ENCODE peak calls at places on chromosome 2, in nine cellular contexts. A is tibial artery, W is suprapubic skin, J is A549, T is left ventricle myocardium inferior, R is neural progenitor cell, H is RWPE2, Z is PC-3, U is mesendoderm. M is an unnamed sample. For H3K4me1, the result is how much of the 10 kb centered on the place peaks cover.

GRCh38 chr2:178928077-178928476 is 120.9 kb upstream of the TTN start:
- DNase-seq in Z (no peak), A (no peak), R (no peak), U (peak), H (no peak), T (no peak), W (no peak), J (no peak), M (no peak)

GRCh38 chr2:134466141-134466540 is 212.3 kb downstream of the MGAT5 start:
- DNase-seq in W (no peak), H (no peak), J (peak), U (peak), R (peak), T (no peak), Z (peak), A (peak), M (no peak)

GRCh38 chr2:110979834-110980612 is 140.7 kb upstream of the BCL2L11 start:
- DNase-seq in T (no peak), Z (peak), R (no peak), J (no peak), U (peak), H (no peak), W (no peak), A (no peak), M (no peak)

GRCh38 chr2:241413929-241414580 is 58.0 kb downstream of the FARP2 start:
- DNase-seq in H (no peak), R (no peak), W (no peak), T (no peak), U (no peak), Z (peak), A (no peak), J (no peak), M (no peak)

GRCh38 chr2:115303-115702 is 69.0 kb upstream of the FAM110C start:
- DNase-seq in U (peak), R (no peak), T (no peak), A (no peak), J (peak), Z (peak), H (no peak), W (no peak), M (no peak)

GRCh38 chr2:98771771-98772521 is 41.0 kb upstream of the MGAT4A start:
- DNase-seq in U (no peak), T (no peak), J (no peak), H (no peak), R (no peak), W (no peak), Z (no peak), A (no peak), M (peak)

GRCh38 chr2:155842103-155842502 is 490.4 kb downstream of the NR4A2 start:
- DNase-seq in A (no peak), R (no peak), Z (no peak), T (no peak), H (no peak), J (no peak), W (no peak), U (peak), M (no peak)

GRCh38 chr2:10566021-10566420 is 117.9 kb upstream of the ODC1 start:
- DNase-seq in T (no peak), A (no peak), H (no peak), W (no peak), J (no peak), Z (peak), U (peak), R (no peak), M (no peak)

GRCh38 chr2:50863218-50863617 is 168.7 kb downstream of the NRXN1 start:
- DNase-seq in A (no peak), R (no peak), W (no peak), T (no peak), U (no peak), Z (no peak), J (no peak), H (no peak), M (no peak)

GRCh38 chr2:24287171-24287570 is 73.2 kb downstream of the ITSN2 start:
- DNase-seq in R (no peak), T (no peak), U (no peak), H (no peak), Z (no peak), W (no peak), A (no peak), J (no peak), M (no peak)
- H3K4me1 ChIP-seq in R (under half), T (under half), U (under half), H (under half), Z (under half), W (under half), A (under half), J (under half), M (under half)

GRCh38 chr2:96353606-96354095 is 18.1 kb downstream of the NCAPH start:
- DNase-seq in H (no peak), T (no peak), U (no peak), A (no peak), Z (no peak), R (no peak), J (no peak), W (no peak), M (no peak)
- H3K4me3 ChIP-seq in H (no peak), T (peak), U (no peak), A (peak), Z (no peak), R (no peak), J (no peak), W (no peak), M (no peak)

DNA sequence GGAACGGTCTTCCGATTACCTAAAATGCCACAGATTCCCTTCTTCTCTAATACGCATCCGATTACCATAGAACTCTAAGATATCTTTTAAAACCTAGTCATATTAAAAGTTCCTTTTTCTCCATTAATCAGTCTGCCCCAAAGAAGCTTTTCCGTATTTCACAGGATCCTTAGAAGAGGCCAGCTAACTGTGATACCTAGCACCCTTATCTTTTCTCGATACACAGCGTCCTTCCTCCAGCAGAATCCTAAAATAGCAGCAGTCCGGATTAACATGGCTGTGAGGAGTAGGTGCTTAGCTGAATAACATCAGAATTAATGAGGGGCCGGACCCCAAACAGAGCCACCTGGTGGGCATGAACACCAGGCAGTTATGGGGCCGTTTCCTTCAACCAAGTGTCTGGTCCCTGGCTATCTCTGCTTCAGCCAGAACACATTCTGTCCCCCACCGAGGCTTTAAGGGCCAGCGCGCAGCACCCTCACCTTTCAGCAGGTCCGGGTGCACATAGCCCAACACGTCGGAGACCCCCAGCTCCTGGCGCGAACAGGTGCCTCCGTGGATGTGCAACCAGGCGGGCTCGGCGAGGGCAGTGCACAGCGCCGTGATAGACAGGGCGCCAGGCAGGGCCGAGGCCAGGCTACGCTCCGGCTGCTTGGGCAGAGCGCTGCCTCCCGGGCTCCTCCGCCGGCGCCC is 995 bp downstream of the TMEM127 start:
- DNase-seq in U (peak), H (no peak), W (no peak), T (no peak), Z (no peak), A (no peak), J (no peak), R (peak), M (no peak)
- H3K4me1 ChIP-seq in U (under half), H (under half), W (half or more), T (half or more), Z (under half), A (under half), J (under half), R (under half), M (half or more)

GRCh38 chr2:37892436-37893114 is 32.5 kb upstream of the RMDN2 start:
- DNase-seq in Z (no peak), W (no peak), T (no peak), J (no peak), U (no peak), A (no peak), H (no peak), R (no peak), M (peak)
- H3K4me3 ChIP-seq in Z (no peak), W (no peak), T (no peak), J (no peak), U (no peak), A (no peak), H (no peak), R (no peak), M (peak)

DNA sequence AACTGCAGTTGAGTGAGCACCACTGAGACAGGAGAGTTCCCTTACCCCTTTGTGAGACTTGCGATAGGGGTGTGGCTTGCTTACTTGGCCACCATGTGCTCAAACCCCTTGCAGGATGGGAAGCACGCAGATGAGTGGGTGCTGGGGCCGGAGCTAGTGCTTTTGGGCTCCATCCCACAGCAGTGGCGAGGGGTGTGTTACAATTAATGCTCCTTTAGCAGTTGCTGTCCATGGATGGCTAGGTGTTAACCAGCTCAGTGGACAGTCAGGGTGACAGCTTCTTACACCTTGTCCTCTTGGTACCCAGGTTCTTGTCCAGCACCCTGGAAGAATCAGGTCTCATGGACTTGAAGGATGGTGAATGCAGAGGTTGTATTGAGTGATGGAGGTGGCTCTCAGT is 103.9 kb downstream of the SH3RF3 start:
- DNase-seq in H (no peak), A (no peak), J (no peak), Z (no peak), R (no peak), W (peak), T (no peak), U (no peak), M (no peak)
- H3K4me1 ChIP-seq in H (under half), A (under half), J (under half), Z (under half), R (under half), W (under half), T (under half), U (under half), M (under half)

DNA sequence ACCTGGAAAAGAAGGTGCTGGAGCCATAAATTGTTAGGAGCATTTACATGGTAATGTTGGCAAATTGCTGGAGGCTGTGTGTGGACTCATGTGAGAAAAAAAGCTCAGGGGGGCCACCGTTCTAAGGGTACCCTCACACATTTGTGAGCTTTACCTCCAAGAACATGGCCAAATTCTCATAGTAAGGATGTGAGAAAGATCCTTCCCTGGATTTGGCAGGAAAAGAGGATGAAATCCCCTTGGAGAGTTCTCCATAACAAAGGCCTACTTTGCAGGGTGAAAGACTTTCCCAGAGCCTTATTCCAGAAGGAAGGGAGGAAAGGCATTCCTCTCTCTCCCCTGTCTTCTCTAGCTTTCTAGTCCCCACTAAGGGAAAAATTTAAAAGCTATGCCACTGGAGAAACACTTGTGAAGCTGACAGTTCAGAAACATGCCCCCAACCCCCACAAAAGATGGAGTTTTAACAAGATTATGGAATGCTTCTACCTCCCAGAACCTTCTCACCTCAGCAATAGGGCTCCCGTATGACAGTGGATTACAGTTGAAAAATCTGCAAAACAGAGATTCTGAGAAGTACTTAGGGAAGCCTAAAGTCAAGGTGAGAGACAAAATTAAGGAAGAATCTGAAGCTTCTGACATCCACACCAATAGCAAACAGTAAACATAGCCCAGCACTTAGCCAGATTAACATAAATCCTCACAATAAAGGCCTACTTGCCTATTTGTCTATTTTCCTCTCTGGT is 20.2 kb upstream of the ERMN start:
- DNase-seq in U (peak), H (no peak), J (no peak), Z (no peak), R (peak), T (no peak), A (no peak), W (no peak), M (no peak)
- H3K4me3 ChIP-seq in U (no peak), H (no peak), J (no peak), Z (no peak), R (no peak), T (no peak), A (no peak), W (no peak), M (no peak)

M was measured in CD4-positive, alpha-beta memory T cell.